ENCODE peak calls at places on chromosomes 11 and 22, in ten cellular contexts. B, O, Q, A, I, N, T, K, Y and W are unnamed samples.
A peak's percentile ranks its signal among the peaks of the same experiment; 100 is the strongest.

GRCh38 chr11:101428918-101429317 is 154.9 kb downstream of the TRPC6 start:
- DNase-seq in I (no peak), T (peak; percentile 74), Q (no peak), Y (no peak), N (peak; percentile 20), K (no peak), O (no peak), A (no peak), B (no peak), W (no peak)

GRCh38 chr22:44743804-44744211 is 8.6 kb upstream of the ARHGAP8 start:
- DNase-seq in Q (no peak), O (no peak), I (no peak), A (no peak), Y (no peak), T (no peak), N (no peak), K (no peak), B (no peak), W (no peak)

GRCh38 chr11:68004551-68005335 is 846 bp upstream of the UNC93B1 start:
- DNase-seq in N (no peak), I (no peak), B (no peak), Y (no peak), A (no peak), Q (no peak), K (no peak), T (no peak), O (no peak), W (no peak)

GRCh38 chr11:18384157-18384641 is 10.2 kb upstream of the LDHA start:
- DNase-seq in N (peak; percentile 63), Q (peak; percentile 80), T (no peak), A (peak; percentile 59), B (peak; percentile 69), Y (peak; percentile 88), I (peak; percentile 77), O (peak; percentile 69), K (no peak), W (peak; percentile 87)

GRCh38 chr11:128937480-128937879 is 5.2 kb downstream of the TP53AIP1 start:
- DNase-seq in B (no peak), O (no peak), K (no peak), Y (no peak), Q (no peak), N (no peak), T (no peak), I (no peak), A (no peak), W (no peak)

GRCh38 chr11:17528906-17529813 is 15.1 kb downstream of the USH1C start:
- DNase-seq in T (no peak), K (no peak), N (no peak), A (no peak), O (peak; percentile 26), Q (no peak), I (no peak), Y (no peak), B (no peak), W (no peak)

GRCh38 chr11:34770111-34770510 is 146.1 kb downstream of the APIP start:
- DNase-seq in Q (no peak), Y (no peak), N (no peak), I (no peak), O (no peak), A (no peak), B (no peak), K (no peak), T (no peak), W (no peak)

GRCh38 chr22:48940988-48941902 is 886.4 kb downstream of the BRD1 start:
- DNase-seq in A (no peak), B (no peak), O (no peak), I (no peak), N (no peak), K (peak; percentile 37), T (no peak), Y (no peak), Q (no peak), W (peak; percentile 8)

DNA sequence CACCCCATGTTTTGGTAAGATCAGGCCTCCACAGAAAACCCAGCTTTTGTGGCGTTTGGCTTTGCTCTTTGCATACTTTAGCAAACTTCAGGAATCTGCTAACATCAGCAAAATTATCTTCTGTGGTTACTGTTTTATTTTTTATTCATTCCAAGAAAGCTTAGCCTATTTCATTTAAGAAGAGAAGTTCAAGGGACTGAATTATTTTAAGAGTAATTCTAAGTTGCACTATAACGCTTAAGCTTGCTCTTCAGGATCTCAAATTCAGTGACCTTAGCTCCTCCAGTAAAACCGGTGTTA is 1.1 kb downstream of the JHY start:
- DNase-seq in K (no peak), I (no peak), Y (no peak), N (no peak), T (no peak), O (no peak), B (no peak), Q (no peak), A (no peak), W (no peak)
- H3K4me3 ChIP-seq in K (peak overlapping the region; percentile 68), I (peak overlapping the region; percentile 73), Y (peak overlapping the region; percentile 88), N (peak overlapping the region; percentile 69), T (peak overlapping the region; percentile 64), O (peak overlapping the region; percentile 70), B (no peak overlapping the region), Q (peak overlapping the region; percentile 80), A (peak overlapping the region; percentile 68), W (peak overlapping the region; percentile 66)

GRCh38 chr11:130086627-130087026 is 16.9 kb downstream of the APLP2 start:
- DNase-seq in O (no peak), K (no peak), B (no peak), A (no peak), Y (no peak), N (no peak), T (no peak), I (no peak), Q (no peak), W (no peak)

GRCh38 chr11:130088909-130089668 is 19.4 kb downstream of the APLP2 start:
- DNase-seq in Q (no peak), N (no peak), O (peak; percentile 24), B (no peak), A (no peak), Y (no peak), I (no peak), T (no peak), K (no peak), W (no peak)

GRCh38 chr11:130089669-130090063 is 20.0 kb downstream of the APLP2 start:
- DNase-seq in N (no peak), T (no peak), A (no peak), O (no peak), B (no peak), I (no peak), Y (no peak), K (no peak), Q (no peak), W (no peak)

GRCh38 chr11:130087294-130087926 is 17.7 kb downstream of the APLP2 start:
- DNase-seq in A (no peak), Y (no peak), K (no peak), N (no peak), T (no peak), Q (no peak), O (no peak), I (no peak), B (no peak), W (no peak)

DNA sequence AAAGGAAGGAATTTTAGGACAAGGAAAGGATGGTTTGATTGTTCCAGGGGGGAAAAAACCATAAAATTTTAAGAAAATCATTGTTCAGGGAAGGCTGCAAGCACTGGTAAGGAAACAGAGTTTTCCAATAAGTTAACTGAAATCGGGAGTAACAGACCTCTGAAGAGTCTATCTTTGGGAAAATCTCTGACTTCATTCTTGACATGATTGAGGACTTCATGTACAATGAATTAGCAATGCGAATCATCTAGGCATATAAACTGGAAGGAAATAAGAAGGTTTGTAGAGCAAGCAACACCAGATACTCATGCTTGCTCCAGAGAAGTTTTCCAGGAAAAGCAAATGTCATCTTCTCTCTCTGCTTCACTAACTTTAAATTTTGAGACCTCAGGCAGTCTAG is 18.5 kb downstream of the APLP2 start:
- DNase-seq in K (no peak), Y (no peak), A (no peak), B (no peak), T (no peak), I (no peak), O (no peak), N (no peak), Q (no peak), W (no peak)
- H3K27ac ChIP-seq in K (no peak overlapping the region), Y (no peak overlapping the region), A (no peak overlapping the region), B (no peak overlapping the region), T (no peak overlapping the region), I (no peak overlapping the region), O (no peak overlapping the region), N (no peak overlapping the region), Q (no peak overlapping the region), W (no peak overlapping the region)

DNA sequence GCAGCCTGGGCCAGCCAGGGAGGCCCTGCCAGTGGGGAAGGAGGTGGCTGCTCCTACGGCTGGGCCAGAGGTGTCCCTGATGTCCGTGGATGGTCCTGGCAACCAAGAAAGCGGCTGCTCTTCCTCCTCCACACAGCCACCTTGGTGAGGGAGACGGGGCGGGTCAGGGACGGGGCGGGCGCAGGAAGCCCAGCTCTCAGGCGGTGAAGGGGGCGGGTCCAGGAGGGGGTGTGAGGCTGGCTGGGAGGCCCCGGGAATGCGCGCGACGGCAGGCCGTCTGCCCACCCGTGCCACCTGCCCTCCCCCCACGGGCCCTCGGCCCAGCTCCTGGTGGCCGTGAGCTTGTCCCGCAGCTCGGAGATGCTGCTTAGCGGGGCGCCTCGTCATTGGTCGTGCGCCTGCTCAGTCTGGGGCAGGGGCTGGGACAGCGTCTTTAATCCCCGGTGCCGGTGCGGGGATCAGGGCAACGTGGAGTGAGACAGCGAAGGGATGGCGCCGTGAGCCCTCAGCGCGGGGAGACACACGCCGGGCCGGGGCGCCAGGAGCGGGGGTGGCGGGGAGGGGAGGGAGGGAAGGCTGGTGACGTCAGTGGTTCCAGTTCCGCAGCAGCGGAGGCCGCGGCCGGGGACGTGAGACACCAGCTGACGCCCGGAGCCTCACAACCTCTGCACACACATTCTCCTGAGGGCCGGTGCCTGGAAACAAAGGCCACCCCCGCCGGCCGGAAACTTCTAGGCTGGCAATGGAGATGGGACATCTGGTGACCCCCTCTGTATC is 6.7 kb upstream of the BRSK2 start:
- DNase-seq in A (peak; percentile 91), O (peak; percentile 80), B (peak; percentile 40), T (peak; percentile 81), N (peak; percentile 60), Q (peak; percentile 75), K (peak; percentile 78), I (peak; percentile 69), Y (peak; percentile 90), W (peak; percentile 75)
- TF ChIP-seq CTCF in A (peak; percentile 1), O (no peak), B (no peak), T (no peak), N (no peak), Q (no peak), K (no peak), I (peak; percentile 24), Y (no peak), W (no peak)

GRCh38 chr22:41094036-41094435 is 1.6 kb downstream of the EP300 start:
- DNase-seq in Q (no peak), K (no peak), Y (no peak), N (peak; percentile 16), O (no peak), I (no peak), A (peak; percentile 38), B (peak; percentile 49), T (peak; percentile 46), W (peak; percentile 53)

GRCh38 chr22:41099036-41099435 is 6.6 kb downstream of the EP300 start:
- DNase-seq in I (no peak), O (no peak), A (no peak), K (no peak), B (no peak), N (no peak), Y (no peak), Q (no peak), T (no peak), W (no peak)

GRCh38 chr22:41092847-41093371 is 517 bp downstream of the EP300 start:
- DNase-seq in K (peak; percentile 59), I (peak; percentile 23), B (peak; percentile 41), A (no peak), T (peak; percentile 62), Y (peak; percentile 22), Q (peak; percentile 23), O (no peak), N (no peak), W (peak; percentile 44)

GRCh38 chr22:41096841-41097240 is 4.4 kb downstream of the EP300 start:
- DNase-seq in A (no peak), N (no peak), T (no peak), B (no peak), Q (no peak), Y (no peak), K (no peak), I (no peak), O (no peak), W (no peak)

GRCh38 chr22:41096391-41096790 is 4.0 kb downstream of the EP300 start:
- DNase-seq in N (no peak), B (no peak), Q (no peak), I (no peak), Y (no peak), T (no peak), O (no peak), K (no peak), A (no peak), W (no peak)
- H3K4me3 ChIP-seq in N (no peak overlapping the region), B (no peak overlapping the region), Q (no peak overlapping the region), I (no peak overlapping the region), Y (no peak overlapping the region), T (peak overlapping the region; percentile 90), O (no peak overlapping the region), K (no peak overlapping the region), A (no peak overlapping the region), W (no peak overlapping the region)